ENCODE peak calls at places on chromosome 22, in five cellular contexts. N is heart right ventricle; W is GM23248; G is Jurkat, Clone E6-1; Q is cardiac fibroblast. A is an unnamed sample.

GRCh38 chr22:19488884-19489843 is 9.4 kb downstream of the CDC45 start:
- DNase-seq in W (peak), N (no peak), G (no peak), Q (peak), A (no peak)

GRCh38 chr22:20818471-20818870 is 40.1 kb downstream of the PI4KA start:
- DNase-seq in N (no peak), Q (no peak), G (no peak), W (no peak), A (no peak)

GRCh38 chr22:26172389-26172990 is 3.2 kb downstream of the SEZ6L start:
- DNase-seq in Q (peak), W (peak), N (no peak), G (peak), A (peak)

GRCh38 chr22:39789794-39790193 is 103.8 kb downstream of the ENTHD1 start:
- DNase-seq in G (no peak), W (no peak), Q (no peak), N (no peak), A (no peak)

GRCh38 chr22:23565288-23565941 is 14.7 kb downstream of the IGLL1 start:
- DNase-seq in Q (peak), W (no peak), G (no peak), N (peak), A (peak)

GRCh38 chr22:22318723-22319465 is 74.3 kb downstream of the VPREB1 start:
- DNase-seq in G (no peak), W (no peak), N (no peak), Q (no peak), A (no peak)

GRCh38 chr22:40694409-40694808 is 15.1 kb downstream of the MCHR1 start:
- DNase-seq in W (no peak), Q (no peak), N (no peak), G (no peak), A (no peak)

GRCh38 chr22:41845380-41846267 is 12.7 kb downstream of the SREBF2 start:
- DNase-seq in N (no peak), G (no peak), Q (no peak), W (no peak), A (no peak)

GRCh38 chr22:44947029-44947428 is 62.8 kb downstream of the PHF21B start:
- DNase-seq in W (no peak), N (no peak), Q (no peak), G (no peak), A (no peak)

GRCh38 chr22:19595532-19595931 is 71.3 kb upstream of the CLDN5 start:
- DNase-seq in Q (no peak), G (no peak), W (no peak), N (no peak), A (no peak)

GRCh38 chr22:20547029-20547428 is 39.6 kb downstream of the MED15 start:
- DNase-seq in Q (no peak), G (no peak), N (no peak), W (no peak), A (no peak)

GRCh38 chr22:19844423-19845368 is 10.0 kb downstream of the GNB1L start:
- DNase-seq in Q (peak), G (no peak), W (peak), N (peak), A (peak)

GRCh38 chr22:30114356-30114755 is 34.1 kb downstream of the HORMAD2 start:
- DNase-seq in W (no peak), Q (no peak), N (no peak), G (no peak), A (no peak)

GRCh38 chr22:19984201-19984753 is 32.3 kb downstream of the ARVCF start:
- DNase-seq in G (no peak), W (peak), Q (peak), N (peak), A (peak)

GRCh38 chr22:44144046-44144569 is 36.6 kb upstream of the PARVG start:
- DNase-seq in W (no peak), Q (no peak), G (no peak), N (no peak), A (no peak)

GRCh38 chr22:48505891-48506290 is 1321.8 kb downstream of the BRD1 start:
- DNase-seq in N (no peak), W (no peak), G (no peak), Q (no peak), A (no peak)

GRCh38 chr22:43862074-43862881 is at the start of gene SULT4A1:
- DNase-seq in Q (peak), G (no peak), W (peak), N (no peak), A (peak)

GRCh38 chr22:22787805-22788459 is 99.7 kb upstream of the IGLL5 start:
- DNase-seq in Q (peak), N (peak), W (peak), G (peak), A (peak)

GRCh38 chr22:19483481-19484244 is 3.9 kb downstream of the CDC45 start:
- DNase-seq in N (no peak), W (peak), Q (peak), G (no peak), A (peak)

GRCh38 chr22:44453441-44454112 is 44.5 kb downstream of the RTL6 start:
- DNase-seq in N (no peak), Q (no peak), G (no peak), W (no peak), A (no peak)

GRCh38 chr22:44326549-44326881 is 13.8 kb upstream of the SHISAL1 start:
- DNase-seq in G (no peak), Q (no peak), N (no peak), W (peak), A (no peak)

GRCh38 chr22:41181349-41182241 is 23.5 kb upstream of the L3MBTL2 start:
- DNase-seq in Q (peak), N (no peak), W (no peak), G (no peak), A (peak)

GRCh38 chr22:21673534-21674321 is 7.9 kb downstream of the PPIL2 start:
- DNase-seq in N (no peak), G (no peak), W (no peak), Q (no peak), A (no peak)

GRCh38 chr22:43776081-43776670 is 35.9 kb downstream of the EFCAB6 start:
- DNase-seq in Q (no peak), W (no peak), G (no peak), N (no peak), A (no peak)

GRCh38 chr22:19789406-19789805 is 28.8 kb downstream of the TBX1 start:
- DNase-seq in N (peak), G (no peak), W (no peak), Q (no peak), A (no peak)

GRCh38 chr22:43501951-43502874 is 90.4 kb downstream of the MPPED1 start:
- DNase-seq in G (no peak), W (no peak), N (no peak), Q (no peak), A (no peak)

GRCh38 chr22:29979645-29980303 is 96.8 kb downstream of the MTMR3 start:
- DNase-seq in W (peak), G (no peak), Q (no peak), N (no peak), A (no peak)

GRCh38 chr22:17920992-17921650 is 103.2 kb downstream of the MICAL3 start:
- DNase-seq in Q (peak), W (peak), N (no peak), G (no peak), A (no peak)

GRCh38 chr22:38843201-38843715 is 570 bp downstream of the NPTXR start:
- DNase-seq in G (peak), Q (peak), N (peak), W (peak), A (peak)

GRCh38 chr22:20659920-20660319 is 114.0 kb upstream of the SERPIND1 start:
- DNase-seq in N (no peak), W (no peak), Q (no peak), G (no peak), A (no peak)

GRCh38 chr22:30016596-30016995 is 63.7 kb upstream of the HORMAD2 start:
- DNase-seq in G (no peak), N (no peak), W (peak), Q (no peak), A (no peak)

GRCh38 chr22:44399196-44399837 is 86.6 kb upstream of the SHISAL1 start:
- DNase-seq in N (no peak), W (no peak), Q (no peak), G (peak), A (no peak)

GRCh38 chr22:19750666-19751490 is 9.7 kb upstream of the TBX1 start:
- DNase-seq in G (no peak), N (no peak), Q (no peak), W (no peak), A (no peak)

GRCh38 chr22:19147193-19147780 is 2.8 kb downstream of the GSC2 start:
- DNase-seq in Q (no peak), N (no peak), G (no peak), W (no peak), A (no peak)

GRCh38 chr22:19663286-19663815 is 51.0 kb upstream of the SEPTIN5 start:
- DNase-seq in Q (peak), N (peak), W (peak), G (no peak), A (peak)

GRCh38 chr22:31446208-31446607 is 43.4 kb downstream of the EIF4ENIF1 start:
- DNase-seq in W (no peak), G (no peak), Q (no peak), N (no peak), A (no peak)
- H3K4me3 ChIP-seq in W (no peak), G (no peak), Q (no peak), N (no peak), A (no peak)

GRCh38 chr22:27439131-27439530 is 362.4 kb downstream of the MN1 start:
- DNase-seq in G (no peak), N (no peak), Q (no peak), W (no peak), A (no peak)

GRCh38 chr22:27435839-27436581 is 365.5 kb downstream of the MN1 start:
- DNase-seq in Q (peak), G (no peak), W (peak), N (peak), A (peak)

GRCh38 chr22:27437570-27437969 is 364.0 kb downstream of the MN1 start:
- DNase-seq in G (no peak), W (no peak), N (no peak), Q (no peak), A (no peak)

GRCh38 chr22:27436591-27436990 is 365.0 kb downstream of the MN1 start:
- DNase-seq in N (no peak), Q (no peak), W (no peak), G (no peak), A (no peak)

DNA sequence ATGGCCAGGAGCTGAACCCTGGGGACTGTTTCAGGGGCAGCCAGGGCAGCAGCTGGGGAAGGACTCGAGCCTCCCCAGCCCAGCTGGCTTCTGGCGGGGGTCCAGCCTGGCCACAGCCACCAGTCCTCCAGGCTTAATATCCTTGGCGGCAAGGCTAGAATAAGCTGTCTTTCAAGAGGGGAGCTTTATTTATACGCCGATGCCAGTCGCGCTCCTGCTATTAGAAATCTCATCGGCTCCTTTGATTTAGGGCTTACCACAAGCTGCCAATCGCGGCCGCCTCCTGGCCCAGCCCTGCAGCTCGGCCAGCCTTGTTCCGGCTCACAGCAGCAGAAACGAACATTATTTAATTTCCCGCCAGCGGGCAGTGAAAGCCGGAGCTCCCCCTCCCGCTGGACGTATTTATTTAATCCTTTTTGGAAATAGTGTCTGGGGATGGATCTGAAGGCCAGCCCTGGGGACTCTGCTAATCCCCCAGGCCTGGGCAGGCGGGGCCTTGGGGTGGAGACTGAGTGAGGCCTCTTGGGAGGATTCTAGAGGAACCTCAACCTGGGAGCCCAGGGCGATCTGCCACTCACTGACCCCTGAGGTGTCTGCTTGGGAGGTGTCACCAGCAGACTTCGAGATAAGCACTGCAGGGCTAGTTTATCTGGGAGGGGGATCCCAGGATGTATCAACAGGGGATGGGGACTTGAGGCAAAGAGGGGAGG is 363.1 kb downstream of the MN1 start:
- DNase-seq in N (peak), W (peak), Q (peak), G (no peak), A (no peak)
- H3K4me3 ChIP-seq in N (no peak), W (no peak), Q (no peak), G (no peak), A (no peak)

DNA sequence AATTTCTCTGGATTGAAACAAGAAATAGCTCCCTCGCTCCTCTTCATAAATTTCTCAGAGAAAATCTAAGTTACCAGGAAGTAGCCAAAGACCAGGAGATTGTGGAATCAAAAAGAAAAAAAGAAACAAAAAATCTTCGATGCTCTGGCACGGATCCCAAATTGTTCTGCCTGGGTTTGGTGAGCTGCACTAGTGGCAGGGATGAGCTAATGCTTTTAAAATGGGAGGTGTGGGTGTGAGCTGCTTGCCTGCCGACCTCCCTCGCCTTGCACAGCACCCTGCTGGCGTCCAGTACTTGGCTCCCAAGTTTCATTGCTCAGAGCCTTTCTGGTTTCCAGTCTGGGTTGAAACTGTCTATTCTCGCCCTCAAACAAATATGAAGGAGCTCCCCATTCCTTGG is 2.5 kb downstream of the TIMP3 start:
- DNase-seq in Q (peak), W (peak), G (no peak), N (no peak), A (peak)
- H3K4me3 ChIP-seq in Q (peak), W (peak), G (no peak), N (peak), A (peak)

DNA sequence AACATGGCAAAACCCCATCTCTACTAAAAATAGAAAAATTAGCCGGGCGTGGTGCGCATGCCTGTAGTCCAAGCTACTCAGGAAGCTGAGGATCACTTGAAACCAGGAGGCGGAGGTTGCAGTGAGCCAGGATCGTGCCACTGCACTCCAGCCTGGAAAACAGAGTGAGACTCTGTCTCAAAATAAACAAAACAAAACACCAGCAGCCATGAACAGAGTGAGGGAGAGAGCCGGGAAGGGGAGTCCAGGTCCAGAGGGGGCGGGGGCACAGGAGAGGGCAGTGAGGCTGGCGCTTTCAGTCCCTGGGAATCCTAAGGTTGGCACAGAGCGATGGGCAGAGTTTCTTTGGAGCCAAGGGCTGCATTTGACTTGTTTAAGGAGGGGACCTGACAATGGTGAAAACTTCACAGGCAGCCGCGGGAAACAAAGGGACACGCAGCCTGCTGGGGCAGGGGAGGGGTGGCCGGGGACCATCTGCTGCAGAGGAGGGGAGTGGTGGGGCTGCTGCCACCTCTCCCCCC is 2.5 kb downstream of the MFNG start:
- DNase-seq in W (peak), N (no peak), Q (no peak), G (no peak), A (no peak)
- H3K4me3 ChIP-seq in W (no peak), N (peak), Q (no peak), G (peak), A (no peak)

DNA sequence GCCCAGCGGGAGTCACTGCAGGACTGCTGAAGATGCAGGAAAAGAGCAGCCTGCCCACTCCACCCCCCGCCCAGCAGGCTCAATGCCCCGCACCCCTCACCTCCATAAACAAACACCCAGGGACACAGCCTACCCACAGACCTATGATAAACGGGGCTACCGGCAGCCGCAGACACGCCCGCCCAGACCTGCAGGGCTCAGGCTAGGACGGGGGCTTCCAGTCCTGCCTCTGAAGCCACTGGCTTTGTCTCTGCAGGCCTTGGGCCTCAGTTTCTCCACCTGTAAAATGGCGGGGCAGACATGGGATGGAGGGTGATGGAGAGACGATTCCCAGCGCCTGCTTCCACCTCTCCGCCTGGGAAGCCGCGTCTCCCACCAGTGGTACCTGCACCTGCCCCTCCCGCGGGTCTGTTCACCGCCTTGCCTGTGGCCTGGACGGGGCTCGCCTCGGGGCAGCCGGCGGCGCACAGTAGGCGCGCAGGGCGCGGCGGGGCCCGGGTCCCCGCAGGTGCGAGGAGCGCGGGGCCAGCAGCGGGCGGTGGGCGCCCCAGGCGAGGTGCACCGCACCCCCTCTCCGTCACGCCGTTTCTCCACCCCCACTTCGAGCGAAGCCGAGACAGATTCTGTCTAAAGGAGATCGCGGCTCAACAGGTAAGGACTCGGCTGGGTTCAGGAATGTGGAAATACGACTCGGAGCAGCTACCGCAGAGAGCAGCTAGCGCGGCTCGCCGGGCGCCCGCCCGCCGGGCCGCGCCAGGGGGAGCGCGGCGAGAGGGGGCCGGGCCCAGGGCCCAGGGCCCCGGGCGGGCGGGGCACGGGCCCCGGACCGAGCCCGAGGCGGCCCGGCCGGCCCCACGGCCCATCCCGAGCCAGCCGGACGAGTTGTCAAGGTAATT is 1.4 kb downstream of the WNT7B start:
- DNase-seq in W (no peak), N (no peak), Q (no peak), G (no peak), A (no peak)
- H3K4me3 ChIP-seq in W (no peak), N (no peak), Q (no peak), G (no peak), A (no peak)

DNA sequence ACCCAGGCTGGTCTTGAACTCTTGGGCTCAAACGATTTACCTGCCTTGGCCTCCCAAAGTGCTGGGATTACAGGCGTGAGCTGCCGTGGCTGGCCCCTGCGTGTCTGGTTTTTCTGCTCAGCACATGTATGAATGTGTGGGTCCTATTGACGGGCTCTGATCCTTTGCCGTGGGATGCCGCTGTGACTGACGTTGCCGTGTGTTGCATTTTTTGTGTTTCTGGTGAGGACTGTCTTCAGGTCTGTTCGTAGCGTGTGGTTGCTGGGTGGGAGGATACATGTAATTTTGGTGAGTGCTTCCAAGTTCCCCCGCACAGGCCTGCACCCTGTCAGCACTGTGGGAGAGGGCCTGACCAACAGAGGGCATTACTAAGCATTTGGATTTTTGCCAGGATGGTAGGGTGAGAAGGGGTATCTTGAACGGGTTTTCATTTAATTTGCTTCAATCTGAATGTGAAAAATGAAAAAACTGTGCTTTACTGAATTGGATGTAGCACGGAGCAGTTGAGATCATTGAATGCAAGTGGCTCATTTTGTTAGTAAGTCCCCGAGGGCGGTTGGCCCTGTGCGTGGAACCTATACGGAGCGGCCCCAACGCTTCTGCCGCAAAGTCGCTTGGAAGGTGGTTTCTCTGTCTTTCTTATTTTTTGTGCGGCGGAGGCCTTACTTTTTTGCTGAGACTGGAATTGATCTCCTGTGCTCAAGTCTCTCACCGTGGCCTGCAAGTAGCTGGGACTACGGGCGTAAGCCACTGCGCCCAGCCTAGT is 8.2 kb downstream of the ZBED4 start:
- DNase-seq in W (no peak), Q (no peak), N (no peak), G (no peak), A (no peak)
- H3K4me3 ChIP-seq in W (no peak), Q (no peak), N (no peak), G (peak), A (no peak)

DNA sequence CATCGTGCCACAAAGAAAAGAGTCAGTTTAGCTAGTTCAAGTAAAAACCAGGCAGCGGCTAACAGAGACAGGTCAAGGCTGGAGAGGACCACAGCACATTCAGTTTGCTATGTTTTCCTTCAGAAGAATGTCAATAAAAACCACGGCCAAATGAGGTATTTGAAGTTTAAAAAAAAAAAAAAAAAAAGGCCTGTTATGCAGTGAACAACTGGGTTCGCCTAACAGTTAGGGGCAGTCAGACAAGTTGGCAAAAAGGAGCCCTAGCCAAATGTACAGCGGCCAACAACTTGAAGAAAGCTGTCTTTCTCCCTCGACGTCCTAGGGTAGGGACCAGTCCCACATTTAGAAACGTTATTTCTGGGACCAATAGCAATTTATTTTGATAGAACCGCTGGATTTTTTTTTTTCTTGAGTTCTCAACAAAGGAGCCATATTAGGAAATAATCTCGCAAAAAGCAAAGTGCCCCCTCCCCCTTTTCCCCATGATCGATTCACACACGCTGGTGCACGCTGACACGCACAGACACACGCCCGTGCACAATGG is 237.8 kb downstream of the TTC28 start:
- DNase-seq in W (peak), G (no peak), Q (no peak), N (no peak), A (no peak)
- H3K4me3 ChIP-seq in W (peak), G (peak), Q (peak), N (peak), A (peak)